ENCODE peak calls at places on chromosomes 12 and 14, in seven cellular contexts. G is ovary, H is fibroblast of pulmonary artery, X is IMR-90, Q is adrenal gland, W is PC-3, V is A549. P is an unnamed sample.

GRCh38 chr12:108117902-108118301 is 11.2 kb upstream of the WSCD2 start:
- DNase-seq in G (no peak), V (no peak), W (no peak), H (no peak), X (no peak), Q (no peak), P (no peak)

GRCh38 chr14:61203059-61203753 is 77.9 kb downstream of the TMEM30B start:
- DNase-seq in Q (no peak), X (no peak), V (no peak), W (no peak), H (no peak), G (no peak), P (no peak)

GRCh38 chr12:60112778-60113177 is 516.9 kb downstream of the SLC16A7 start:
- DNase-seq in W (peak), X (no peak), Q (no peak), H (no peak), V (no peak), G (no peak), P (no peak)

GRCh38 chr12:5506821-5507231 is 74.9 kb downstream of the NTF3 start:
- DNase-seq in G (no peak), Q (no peak), X (no peak), W (no peak), H (no peak), V (no peak), P (no peak)

GRCh38 chr14:24071836-24072420 is 566 bp downstream of the CPNE6 start:
- DNase-seq in V (no peak), Q (no peak), H (no peak), W (no peak), G (no peak), X (no peak), P (no peak)

GRCh38 chr12:95506707-95507523 is 33.0 kb downstream of the METAP2 start:
- DNase-seq in H (no peak), V (no peak), X (peak), G (no peak), W (no peak), Q (no peak), P (no peak)

GRCh38 chr12:6584293-6584692 is 16.2 kb upstream of the NOP2 start:
- DNase-seq in W (no peak), H (peak), X (no peak), G (no peak), Q (no peak), V (no peak), P (no peak)

GRCh38 chr14:100345711-100346110 is 22.6 kb downstream of the SLC25A47 start:
- DNase-seq in G (no peak), W (no peak), H (no peak), Q (peak), X (no peak), V (no peak), P (no peak)

GRCh38 chr12:89347325-89347829 is 4.9 kb downstream of the DUSP6 start:
- DNase-seq in X (no peak), H (no peak), Q (no peak), W (no peak), G (no peak), V (no peak), P (no peak)

GRCh38 chr14:103189481-103190470 is 66.5 kb downstream of the TNFAIP2 start:
- DNase-seq in X (no peak), V (no peak), W (no peak), H (no peak), Q (no peak), G (no peak), P (no peak)

GRCh38 chr12:130018614-130019013 is 114.8 kb upstream of the TMEM132D start:
- DNase-seq in Q (no peak), W (no peak), X (no peak), G (no peak), H (no peak), V (no peak), P (no peak)

DNA sequence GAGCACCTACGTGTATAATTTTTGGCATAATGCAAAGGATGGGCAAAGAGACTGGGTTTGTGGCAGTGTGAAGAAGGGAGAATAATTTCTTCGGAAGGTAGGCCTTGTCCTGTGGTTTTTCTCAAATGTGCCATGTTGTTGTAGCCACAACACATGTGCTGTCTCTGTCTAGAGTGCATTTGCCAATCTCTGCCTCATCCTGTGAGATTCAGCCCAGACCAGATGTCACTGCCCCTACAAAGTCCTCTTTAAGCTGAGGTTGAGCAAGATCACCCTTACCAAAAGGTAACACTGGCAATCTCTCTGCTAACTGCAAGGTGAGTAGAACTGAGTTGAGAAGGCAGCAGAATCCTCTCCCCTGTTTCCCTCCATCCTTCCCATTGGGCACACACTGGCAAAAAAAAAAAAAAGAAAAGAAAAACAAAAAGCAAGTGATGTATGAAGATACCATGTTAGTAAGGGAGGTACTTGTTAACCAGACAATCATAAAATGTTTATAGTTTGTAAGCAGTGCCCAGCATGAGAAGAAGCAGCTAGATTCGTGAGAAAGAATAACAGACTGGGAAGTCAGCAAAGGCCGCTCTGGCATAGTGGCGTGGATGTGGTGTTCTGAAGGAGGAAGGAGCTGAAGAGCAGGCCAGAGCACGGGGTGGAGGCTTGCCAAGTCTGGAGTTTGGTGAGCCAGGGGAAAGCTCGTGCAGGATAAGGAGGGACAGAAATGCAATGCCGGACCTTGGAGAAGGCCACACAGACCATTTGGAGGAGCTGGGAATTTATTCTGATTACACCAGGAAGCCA is 18.9 kb downstream of the DYRK2 start:
- DNase-seq in V (no peak), G (peak), W (no peak), X (no peak), Q (peak), H (peak), P (no peak)
- TF ChIP-seq CTCF in V (no peak), G (no peak), W (no peak), X (no peak), Q (no peak), H (no peak), P (no peak)

GRCh38 chr14:29926701-29927595 is 699 bp downstream of the PRKD1 start:
- DNase-seq in G (peak), V (peak), X (peak), Q (peak), H (peak), W (peak), P (peak)
- H3K4me3 ChIP-seq in G (peak), V (peak), X (peak), Q (peak), H (peak), W (peak), P (peak)

DNA sequence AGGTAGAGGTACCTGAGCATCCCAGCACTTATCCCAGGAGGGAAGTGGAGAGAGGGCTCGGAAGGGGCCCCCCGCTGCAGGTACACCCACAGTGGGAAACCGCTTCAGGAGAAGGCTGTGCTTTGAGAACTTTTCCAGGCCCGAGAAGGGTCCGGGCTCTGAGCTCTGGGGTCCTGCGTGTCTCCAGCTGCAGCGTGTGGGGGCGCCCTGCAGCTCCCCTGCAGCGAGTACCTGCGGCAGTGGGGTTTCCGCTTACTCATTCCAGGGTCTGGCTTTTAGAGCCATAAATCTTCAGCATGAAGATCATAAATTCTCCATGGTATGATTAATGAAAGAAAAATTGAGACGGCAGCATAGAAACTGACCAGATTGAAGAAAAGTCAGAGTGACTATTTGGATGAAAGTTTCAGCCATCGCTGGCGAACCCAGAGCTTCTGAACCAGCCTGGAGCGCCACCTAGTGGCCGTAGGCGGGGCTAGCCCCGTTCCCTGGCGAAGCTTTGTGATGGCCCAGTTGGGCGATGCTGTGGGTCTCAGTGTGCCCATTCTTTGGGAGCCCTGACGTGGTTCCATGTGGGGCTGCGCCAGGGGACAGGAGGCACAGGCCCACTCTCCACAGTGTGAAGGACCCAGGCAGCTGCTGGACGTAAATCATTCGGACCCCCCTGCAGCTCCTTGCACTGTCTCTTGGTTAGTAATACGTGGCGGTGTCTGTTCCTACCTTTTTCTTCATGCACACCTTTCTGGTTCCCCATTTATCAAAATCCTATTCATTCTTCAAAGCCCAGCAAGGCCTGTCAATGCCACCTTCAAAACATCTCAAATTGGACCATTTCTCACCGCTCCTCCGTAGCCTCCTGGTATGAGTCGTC is 198.2 kb downstream of the TSPAN9 start:
- DNase-seq in H (peak), G (peak), W (peak), V (peak), Q (peak), X (peak), P (peak)
- TF ChIP-seq CTCF in H (peak), G (peak), W (peak), V (peak), Q (peak), X (peak), P (peak)

DNA sequence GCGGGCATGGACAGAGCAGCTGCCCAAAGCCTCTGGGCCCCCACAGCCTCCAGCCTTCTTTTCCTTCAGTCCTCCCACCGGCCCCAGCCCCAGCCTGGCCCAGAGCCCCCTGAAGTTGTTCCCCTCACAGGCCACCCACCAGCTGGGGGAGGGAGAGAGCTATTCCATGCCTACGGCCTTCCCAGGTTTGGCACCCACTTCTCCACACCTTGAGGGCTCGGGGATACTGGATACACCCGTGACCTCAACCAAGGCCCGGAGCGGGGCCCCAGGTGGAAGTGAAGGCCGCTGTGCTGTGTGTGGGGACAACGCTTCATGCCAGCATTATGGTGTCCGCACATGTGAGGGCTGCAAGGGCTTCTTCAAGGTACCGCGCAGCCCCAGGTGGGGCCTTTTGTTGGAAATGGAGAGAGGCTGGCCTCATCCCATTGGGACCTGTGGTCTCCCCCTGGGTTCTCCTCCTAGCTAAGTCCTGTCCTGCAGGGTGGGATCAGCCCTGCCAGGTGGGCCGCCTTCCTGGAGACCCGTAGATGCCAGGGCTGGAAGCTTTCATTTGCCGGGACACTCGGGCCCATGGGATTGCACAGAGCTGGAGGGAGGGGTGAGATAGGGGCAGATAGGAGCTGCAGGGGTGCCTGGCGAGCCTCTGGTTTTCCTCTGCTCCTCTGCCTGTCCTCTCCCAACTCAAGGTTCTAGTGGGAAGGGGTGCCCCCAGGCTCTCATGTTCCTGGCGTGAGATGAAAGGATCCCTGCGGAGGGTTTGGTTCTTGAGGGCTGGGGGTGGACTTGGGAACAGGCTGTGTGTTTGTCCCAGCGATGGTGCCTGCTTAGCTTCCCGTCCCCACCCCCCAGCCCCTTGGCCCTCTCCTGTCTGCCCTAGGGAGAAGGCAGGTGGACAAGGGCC is 3.8 kb downstream of the NR4A1 start:
- DNase-seq in V (peak), H (peak), G (no peak), W (no peak), X (peak), Q (peak), P (no peak)
- H3K4me3 ChIP-seq in V (no peak), H (no peak), G (no peak), W (no peak), X (no peak), Q (no peak), P (no peak)

GRCh38 chr14:96265387-96265786 is 9.4 kb downstream of the BDKRB1 start:
- DNase-seq in Q (no peak), X (peak), W (no peak), V (no peak), G (no peak), H (no peak), P (no peak)

GRCh38 chr14:96267336-96267735 is 11.3 kb downstream of the BDKRB1 start:
- DNase-seq in V (no peak), Q (no peak), H (peak), G (no peak), X (peak), W (no peak), P (peak)

GRCh38 chr14:96264200-96264553 is 8.2 kb downstream of the BDKRB1 start:
- DNase-seq in X (no peak), H (no peak), V (no peak), W (no peak), G (no peak), Q (no peak), P (no peak)

GRCh38 chr14:96263347-96264199 is 7.6 kb downstream of the BDKRB1 start:
- DNase-seq in W (no peak), G (no peak), H (no peak), V (no peak), Q (no peak), X (peak), P (no peak)

GRCh38 chr14:96264850-96265249 is 8.8 kb downstream of the BDKRB1 start:
- DNase-seq in V (peak), Q (no peak), X (peak), H (peak), G (no peak), W (peak), P (no peak)
- TF ChIP-seq CTCF in V (peak), Q (no peak), X (peak), H (peak), G (no peak), W (peak), P (peak)

DNA sequence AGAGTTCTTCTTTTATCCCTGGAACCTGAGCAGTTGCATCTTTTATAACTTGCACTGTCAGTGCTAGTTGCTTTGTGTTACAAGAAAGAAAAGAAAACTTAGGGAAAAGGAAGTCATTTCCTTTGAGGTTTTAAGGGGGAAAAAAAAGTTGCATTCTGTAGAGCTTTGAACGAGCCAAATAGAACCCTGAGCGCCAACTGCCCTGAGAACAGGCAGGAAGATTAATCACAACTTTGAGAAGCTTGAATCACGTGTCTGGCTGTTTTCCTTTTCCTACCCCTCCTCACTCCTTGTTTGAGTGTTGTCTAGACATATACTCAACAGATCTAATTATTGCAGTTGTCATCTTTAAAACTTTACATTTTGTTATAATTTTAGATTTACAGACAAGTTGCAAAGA is 12.5 kb downstream of the PCNX1 start:
- DNase-seq in H (peak), V (no peak), X (peak), G (no peak), Q (no peak), W (peak), P (peak)
- H3K4me3 ChIP-seq in H (peak), V (no peak), X (no peak), G (no peak), Q (no peak), W (no peak), P (no peak)

GRCh38 chr14:106846218-106846617 is 1319.8 kb downstream of the TMEM121 start:
- DNase-seq in W (no peak), G (no peak), X (no peak), V (no peak), Q (no peak), H (no peak), P (no peak)

GRCh38 chr14:106850913-106851825 is 1324.8 kb downstream of the TMEM121 start:
- DNase-seq in W (no peak), Q (no peak), H (no peak), X (no peak), G (no peak), V (no peak), P (no peak)

GRCh38 chr14:106844608-106845285 is 1318.4 kb downstream of the TMEM121 start:
- DNase-seq in X (no peak), G (peak), Q (peak), V (peak), H (no peak), W (peak), P (no peak)

GRCh38 chr14:106845286-106846087 is 1319.1 kb downstream of the TMEM121 start:
- DNase-seq in W (peak), X (no peak), Q (no peak), G (peak), V (peak), H (no peak), P (no peak)

DNA sequence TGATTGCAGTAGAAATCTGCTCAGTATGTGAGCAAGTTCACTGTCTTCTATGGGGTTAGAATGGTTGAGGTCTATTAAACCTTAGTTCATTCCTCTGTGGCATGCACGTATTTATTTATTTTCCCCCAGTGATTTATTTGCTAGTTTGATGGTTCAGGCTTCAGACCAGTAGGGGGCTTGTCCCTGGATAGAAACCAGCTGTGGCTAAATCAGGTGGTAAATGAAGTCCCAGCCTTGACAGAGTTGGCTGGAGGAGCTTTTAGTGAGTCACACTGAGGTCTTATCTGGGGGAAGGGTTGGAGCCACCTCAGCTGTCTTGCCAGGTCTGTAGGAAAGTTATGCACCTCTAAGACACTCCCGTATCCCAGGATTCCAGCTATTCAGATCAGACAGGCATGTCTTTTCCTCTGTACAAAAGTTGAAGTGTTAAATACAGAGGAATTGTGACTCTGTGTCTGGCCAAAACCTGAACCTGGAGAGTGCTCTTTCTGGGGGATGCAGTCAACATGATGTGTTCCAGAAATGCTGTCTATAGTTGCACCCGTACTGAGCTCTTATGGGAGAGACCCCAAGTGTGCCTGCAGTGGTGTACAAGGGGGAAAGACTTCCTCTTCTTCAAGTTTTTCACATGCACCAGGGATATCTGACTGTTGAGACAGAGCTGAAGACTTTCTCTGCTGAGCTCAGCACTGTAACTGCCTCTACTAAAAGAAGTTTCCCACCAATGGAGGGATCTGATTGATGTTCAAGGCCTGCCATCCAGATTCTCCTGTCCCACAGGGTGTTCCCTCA is 1322.1 kb downstream of the TMEM121 start:
- DNase-seq in X (no peak), G (no peak), W (peak), H (no peak), Q (no peak), V (peak), P (no peak)
- TF ChIP-seq CTCF in X (no peak), G (no peak), W (peak), H (no peak), Q (no peak), V (peak), P (no peak)

P was measured in astrocyte of the spinal cord.